ENCODE peak calls at places on chromosomes 7 and 10, in seven cellular contexts. One of them, this sample, is unnamed.

GRCh38 chr10:106795619-106796018 is 368.9 kb downstream of the SORCS1 start:
- DNase-seq in A549: peak; percentile 4
- DNase-seq in AG04450: no peak
- DNase-seq in IMR-90: no peak
- DNase-seq in fibroblast of the aortic adventitia: no peak
- DNase-seq in GM06990: peak; percentile 24
- DNase-seq in fibroblast of lung: no peak
- DNase-seq in this sample: peak; percentile 38

GRCh38 chr10:43042503-43043341 is 34.1 kb upstream of the RET start:
- DNase-seq in A549: no peak
- DNase-seq in AG04450: no peak
- DNase-seq in IMR-90: no peak
- DNase-seq in fibroblast of the aortic adventitia: no peak
- DNase-seq in GM06990: no peak
- DNase-seq in fibroblast of lung: no peak
- DNase-seq in this sample: no peak

GRCh38 chr10:11024596-11024995 is 6.9 kb downstream of the CELF2 start:
- DNase-seq in A549: no peak
- DNase-seq in AG04450: no peak
- DNase-seq in IMR-90: no peak
- DNase-seq in fibroblast of the aortic adventitia: peak; percentile 69
- DNase-seq in GM06990: no peak
- DNase-seq in fibroblast of lung: peak; percentile 23
- DNase-seq in this sample: no peak

GRCh38 chr10:63642808-63643207 is 121.6 kb downstream of the REEP3 start:
- DNase-seq in A549: no peak
- DNase-seq in AG04450: no peak
- DNase-seq in IMR-90: no peak
- DNase-seq in fibroblast of the aortic adventitia: no peak
- DNase-seq in GM06990: no peak
- DNase-seq in fibroblast of lung: no peak
- DNase-seq in this sample: no peak

GRCh38 chr10:119834188-119834587 is 38.5 kb downstream of the MCMBP start:
- DNase-seq in A549: no peak
- DNase-seq in AG04450: no peak
- DNase-seq in IMR-90: no peak
- DNase-seq in fibroblast of the aortic adventitia: no peak
- DNase-seq in GM06990: peak; percentile 20
- DNase-seq in fibroblast of lung: peak; percentile 11
- DNase-seq in this sample: no peak

GRCh38 chr10:86642021-86642420 is 12.3 kb upstream of the OPN4 start:
- DNase-seq in A549: no peak
- DNase-seq in AG04450: no peak
- DNase-seq in IMR-90: no peak
- DNase-seq in fibroblast of the aortic adventitia: no peak
- DNase-seq in GM06990: no peak
- DNase-seq in fibroblast of lung: no peak
- DNase-seq in this sample: no peak

GRCh38 chr7:87474046-87474445 is 1.4 kb downstream of the ABCB4 start:
- DNase-seq in A549: no peak
- DNase-seq in AG04450: no peak
- DNase-seq in IMR-90: no peak
- DNase-seq in fibroblast of the aortic adventitia: peak; percentile 4
- DNase-seq in GM06990: no peak
- DNase-seq in fibroblast of lung: peak; percentile 5
- DNase-seq in this sample: no peak

GRCh38 chr10:59508296-59508695 is 145.9 kb upstream of the FAM13C start:
- DNase-seq in A549: no peak
- DNase-seq in AG04450: no peak
- DNase-seq in IMR-90: peak; percentile 59
- DNase-seq in fibroblast of the aortic adventitia: peak; percentile 33
- DNase-seq in GM06990: no peak
- DNase-seq in fibroblast of lung: peak; percentile 74
- DNase-seq in this sample: no peak

GRCh38 chr10:15200626-15201025 is 32.1 kb upstream of the NMT2 start:
- DNase-seq in A549: peak; percentile 81
- DNase-seq in AG04450: no peak
- DNase-seq in IMR-90: peak; percentile 80
- DNase-seq in fibroblast of the aortic adventitia: peak; percentile 91
- DNase-seq in GM06990: no peak
- DNase-seq in fibroblast of lung: peak; percentile 96
- DNase-seq in this sample: no peak

GRCh38 chr10:78267070-78267469 is 233.4 kb downstream of the RPS24 start:
- DNase-seq in A549: no peak
- DNase-seq in AG04450: no peak
- DNase-seq in IMR-90: peak; percentile 58
- DNase-seq in fibroblast of the aortic adventitia: no peak
- DNase-seq in GM06990: no peak
- DNase-seq in fibroblast of lung: peak; percentile 21
- DNase-seq in this sample: no peak

GRCh38 chr10:1107679-1108078 is 51.5 kb downstream of the WDR37 start:
- DNase-seq in A549: no peak
- DNase-seq in AG04450: no peak
- DNase-seq in IMR-90: no peak
- DNase-seq in fibroblast of the aortic adventitia: no peak
- DNase-seq in GM06990: no peak
- DNase-seq in fibroblast of lung: no peak
- DNase-seq in this sample: no peak

GRCh38 chr7:76069238-76069638 is 21.3 kb downstream of the MDH2 start:
- DNase-seq in A549: peak; percentile 94
- DNase-seq in AG04450: peak; percentile 88
- DNase-seq in IMR-90: peak; percentile 97
- DNase-seq in fibroblast of the aortic adventitia: peak; percentile 91
- DNase-seq in GM06990: no peak
- DNase-seq in fibroblast of lung: peak; percentile 94
- DNase-seq in this sample: peak; percentile 21

GRCh38 chr7:148670807-148671206 is 27.9 kb upstream of the CUL1 start:
- DNase-seq in A549: no peak
- DNase-seq in AG04450: no peak
- DNase-seq in IMR-90: no peak
- DNase-seq in fibroblast of the aortic adventitia: no peak
- DNase-seq in GM06990: no peak
- DNase-seq in fibroblast of lung: no peak
- DNase-seq in this sample: no peak

GRCh38 chr7:22670422-22670815 is 56.6 kb upstream of the IL6 start:
- DNase-seq in A549: no peak
- DNase-seq in AG04450: no peak
- DNase-seq in IMR-90: no peak
- DNase-seq in fibroblast of the aortic adventitia: no peak
- DNase-seq in GM06990: no peak
- DNase-seq in fibroblast of lung: no peak
- DNase-seq in this sample: no peak

GRCh38 chr10:94180576-94180975 is 182.2 kb downstream of the NOC3L start:
- DNase-seq in A549: no peak
- DNase-seq in AG04450: no peak
- DNase-seq in IMR-90: no peak
- DNase-seq in fibroblast of the aortic adventitia: no peak
- DNase-seq in GM06990: no peak
- DNase-seq in fibroblast of lung: no peak
- DNase-seq in this sample: no peak

GRCh38 chr10:12194752-12195271 is 879 bp downstream of the NUDT5 start:
- DNase-seq in A549: peak; percentile 38
- DNase-seq in AG04450: no peak
- DNase-seq in IMR-90: peak; percentile 31
- DNase-seq in fibroblast of the aortic adventitia: peak; percentile 49
- DNase-seq in GM06990: peak; percentile 32
- DNase-seq in fibroblast of lung: peak; percentile 36
- DNase-seq in this sample: no peak

GRCh38 chr7:139909379-139910050 is 80.5 kb downstream of the TBXAS1 start:
- DNase-seq in A549: no peak
- DNase-seq in AG04450: no peak
- DNase-seq in IMR-90: peak; percentile 77
- DNase-seq in fibroblast of the aortic adventitia: peak; percentile 60
- DNase-seq in GM06990: no peak
- DNase-seq in fibroblast of lung: no peak
- DNase-seq in this sample: no peak

GRCh38 chr10:61655335-61655851 is 7.3 kb upstream of the CABCOCO1 start:
- DNase-seq in A549: no peak
- DNase-seq in AG04450: no peak
- DNase-seq in IMR-90: peak; percentile 63
- DNase-seq in fibroblast of the aortic adventitia: peak; percentile 53
- DNase-seq in GM06990: no peak
- DNase-seq in fibroblast of lung: no peak
- DNase-seq in this sample: no peak

GRCh38 chr10:47423476-47423875 is 39.4 kb upstream of the ZNF488 start:
- DNase-seq in A549: no peak
- DNase-seq in AG04450: no peak
- DNase-seq in IMR-90: peak; percentile 35
- DNase-seq in fibroblast of the aortic adventitia: no peak
- DNase-seq in GM06990: no peak
- DNase-seq in fibroblast of lung: peak; percentile 34
- DNase-seq in this sample: no peak

GRCh38 chr7:15921576-15921975 is 235.1 kb upstream of the MEOX2 start:
- DNase-seq in A549: no peak
- DNase-seq in AG04450: no peak
- DNase-seq in IMR-90: peak; percentile 54
- DNase-seq in fibroblast of the aortic adventitia: peak; percentile 69
- DNase-seq in GM06990: no peak
- DNase-seq in fibroblast of lung: peak; percentile 25
- DNase-seq in this sample: no peak

GRCh38 chr7:108454674-108455523 is 1.3 kb downstream of the NRCAM start:
- DNase-seq in A549: peak; percentile 64
- DNase-seq in AG04450: no peak
- DNase-seq in IMR-90: no peak
- DNase-seq in fibroblast of the aortic adventitia: peak; percentile 37
- DNase-seq in GM06990: peak; percentile 57
- DNase-seq in fibroblast of lung: peak; percentile 54
- DNase-seq in this sample: peak; percentile 37

GRCh38 chr7:29893351-29894005 is 87.2 kb downstream of the WIPF3 start:
- DNase-seq in A549: no peak
- DNase-seq in AG04450: no peak
- DNase-seq in IMR-90: no peak
- DNase-seq in fibroblast of the aortic adventitia: no peak
- DNase-seq in GM06990: no peak
- DNase-seq in fibroblast of lung: no peak
- DNase-seq in this sample: no peak

GRCh38 chr7:121330053-121330833 is 1.4 kb downstream of the WNT16 start:
- DNase-seq in A549: no peak
- DNase-seq in AG04450: no peak
- DNase-seq in IMR-90: no peak
- DNase-seq in fibroblast of the aortic adventitia: no peak
- DNase-seq in GM06990: no peak
- DNase-seq in fibroblast of lung: no peak
- DNase-seq in this sample: peak; percentile 41

GRCh38 chr10:75596930-75597629 is 165.7 kb downstream of the LRMDA start:
- DNase-seq in A549: no peak
- DNase-seq in AG04450: no peak
- DNase-seq in IMR-90: no peak
- DNase-seq in fibroblast of the aortic adventitia: no peak
- DNase-seq in GM06990: no peak
- DNase-seq in fibroblast of lung: no peak
- DNase-seq in this sample: no peak

GRCh38 chr7:14821757-14822480 is 80.6 kb downstream of the DGKB start:
- DNase-seq in A549: no peak
- DNase-seq in AG04450: no peak
- DNase-seq in IMR-90: peak; percentile 47
- DNase-seq in fibroblast of the aortic adventitia: peak; percentile 40
- DNase-seq in GM06990: no peak
- DNase-seq in fibroblast of lung: peak; percentile 51
- DNase-seq in this sample: no peak

GRCh38 chr10:70494966-70495365 is 16.4 kb downstream of the PALD1 start:
- DNase-seq in A549: no peak
- DNase-seq in AG04450: no peak
- DNase-seq in IMR-90: no peak
- DNase-seq in fibroblast of the aortic adventitia: no peak
- DNase-seq in GM06990: no peak
- DNase-seq in fibroblast of lung: no peak
- DNase-seq in this sample: no peak

GRCh38 chr7:84450802-84451201 is 256.2 kb upstream of the SEMA3A start:
- DNase-seq in A549: no peak
- DNase-seq in AG04450: no peak
- DNase-seq in IMR-90: no peak
- DNase-seq in fibroblast of the aortic adventitia: no peak
- DNase-seq in GM06990: no peak
- DNase-seq in fibroblast of lung: no peak
- DNase-seq in this sample: no peak

GRCh38 chr7:84452618-84453017 is 258.0 kb upstream of the SEMA3A start:
- DNase-seq in A549: no peak
- DNase-seq in AG04450: no peak
- DNase-seq in IMR-90: no peak
- DNase-seq in fibroblast of the aortic adventitia: no peak
- DNase-seq in GM06990: no peak
- DNase-seq in fibroblast of lung: no peak
- DNase-seq in this sample: no peak

GRCh38 chr7:84455788-84456187 is 261.2 kb upstream of the SEMA3A start:
- DNase-seq in A549: no peak
- DNase-seq in AG04450: no peak
- DNase-seq in IMR-90: peak; percentile 30
- DNase-seq in fibroblast of the aortic adventitia: peak; percentile 37
- DNase-seq in GM06990: no peak
- DNase-seq in fibroblast of lung: peak; percentile 45
- DNase-seq in this sample: no peak

GRCh38 chr7:84454174-84454959 is 259.8 kb upstream of the SEMA3A start:
- DNase-seq in A549: no peak
- DNase-seq in AG04450: no peak
- DNase-seq in IMR-90: no peak
- DNase-seq in fibroblast of the aortic adventitia: peak; percentile 43
- DNase-seq in GM06990: no peak
- DNase-seq in fibroblast of lung: no peak
- DNase-seq in this sample: no peak
- TF ChIP-seq CTCF in A549: peak; percentile 24
- TF ChIP-seq CTCF in AG04450: peak; percentile 15
- TF ChIP-seq CTCF in IMR-90: peak; percentile 25
- TF ChIP-seq CTCF in fibroblast of the aortic adventitia: peak; percentile 36
- TF ChIP-seq CTCF in GM06990: no peak
- TF ChIP-seq CTCF in fibroblast of lung: no peak
- TF ChIP-seq CTCF in this sample: no peak

GRCh38 chr10:36342781-36343180 is 700.7 kb upstream of the FZD8 start:
- DNase-seq in A549: no peak
- DNase-seq in AG04450: no peak
- DNase-seq in IMR-90: no peak
- DNase-seq in fibroblast of the aortic adventitia: no peak
- DNase-seq in GM06990: no peak
- DNase-seq in fibroblast of lung: no peak
- DNase-seq in this sample: no peak
- TF ChIP-seq CTCF in A549: no peak
- TF ChIP-seq CTCF in AG04450: no peak
- TF ChIP-seq CTCF in IMR-90: no peak
- TF ChIP-seq CTCF in fibroblast of the aortic adventitia: no peak
- TF ChIP-seq CTCF in GM06990: no peak
- TF ChIP-seq CTCF in fibroblast of lung: no peak
- TF ChIP-seq CTCF in this sample: no peak

DNA sequence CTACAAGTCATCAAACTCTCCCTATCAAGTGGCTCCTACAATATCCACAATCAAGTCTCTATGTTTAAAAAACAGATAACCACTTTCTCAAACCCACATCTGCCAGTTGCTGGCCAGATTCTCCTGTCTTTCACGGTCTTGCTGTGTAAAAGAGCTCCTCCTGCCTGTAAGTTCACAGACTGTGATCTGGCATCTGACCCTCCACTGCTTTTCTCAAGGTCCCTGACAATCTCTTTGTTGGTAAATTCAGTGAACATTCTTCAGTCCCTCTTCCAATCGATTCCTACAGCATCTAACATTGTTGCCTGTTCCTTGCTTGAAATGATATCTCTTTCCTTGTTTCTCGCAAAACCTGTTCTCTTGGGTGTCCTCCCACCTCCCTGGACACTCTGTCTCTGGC is 18.5 kb upstream of the LMOD2 start:
- DNase-seq in A549: no peak
- DNase-seq in AG04450: no peak
- DNase-seq in IMR-90: no peak
- DNase-seq in fibroblast of the aortic adventitia: no peak
- DNase-seq in GM06990: no peak
- DNase-seq in fibroblast of lung: no peak
- DNase-seq in this sample: no peak
- TF ChIP-seq CTCF in A549: no peak
- TF ChIP-seq CTCF in AG04450: no peak
- TF ChIP-seq CTCF in IMR-90: no peak
- TF ChIP-seq CTCF in fibroblast of the aortic adventitia: no peak
- TF ChIP-seq CTCF in GM06990: no peak
- TF ChIP-seq CTCF in fibroblast of lung: no peak
- TF ChIP-seq CTCF in this sample: no peak

GRCh38 chr7:135414850-135415439 is 95.0 kb downstream of the CNOT4 start:
- DNase-seq in A549: peak; percentile 83
- DNase-seq in AG04450: peak; percentile 21
- DNase-seq in IMR-90: peak; percentile 64
- DNase-seq in fibroblast of the aortic adventitia: peak; percentile 70
- DNase-seq in GM06990: no peak
- DNase-seq in fibroblast of lung: peak; percentile 52
- DNase-seq in this sample: no peak
- TF ChIP-seq CTCF in A549: peak; percentile 68
- TF ChIP-seq CTCF in AG04450: peak; percentile 65
- TF ChIP-seq CTCF in IMR-90: peak; percentile 50
- TF ChIP-seq CTCF in fibroblast of the aortic adventitia: peak; percentile 67
- TF ChIP-seq CTCF in GM06990: peak; percentile 61
- TF ChIP-seq CTCF in fibroblast of lung: peak; percentile 58
- TF ChIP-seq CTCF in this sample: peak; percentile 59